ENCODE peak calls at places on chromosomes 11 and 22, in six cellular contexts. Z is body of pancreas, Y is suprapubic skin, M is stomach, D is ovary, U is IMR-90. W is an unnamed sample.

GRCh38 chr22:17172172-17172833 is 13.2 kb upstream of the HDHD5 start:
- DNase-seq in Z (peak), D (no peak), Y (no peak), U (no peak), M (no peak), W (peak)

GRCh38 chr11:124756753-124757227 is 4.7 kb upstream of the VSIG2 start:
- DNase-seq in U (no peak), M (no peak), D (no peak), Y (no peak), Z (no peak), W (no peak)

GRCh38 chr11:72234514-72234830 is 9.5 kb downstream of the PHOX2A start:
- DNase-seq in Z (no peak), U (no peak), Y (peak), M (no peak), D (no peak), W (no peak)

GRCh38 chr11:45683285-45684058 is 18.1 kb upstream of the CHST1 start:
- DNase-seq in Z (no peak), D (no peak), M (no peak), Y (peak), U (no peak), W (no peak)

GRCh38 chr11:34953955-34954354 is 37.5 kb downstream of the PDHX start:
- DNase-seq in M (no peak), D (no peak), U (peak), Z (no peak), Y (no peak), W (no peak)

GRCh38 chr11:69055598-69056516 is 7.1 kb downstream of the TPCN2 start:
- DNase-seq in M (peak), Z (no peak), Y (no peak), U (no peak), D (no peak), W (no peak)

GRCh38 chr11:61290905-61291690 is 4.0 kb downstream of the VWCE start:
- DNase-seq in U (no peak), Y (no peak), Z (no peak), M (no peak), D (no peak), W (no peak)

GRCh38 chr11:115313224-115313838 is 190.9 kb downstream of the CADM1 start:
- DNase-seq in U (no peak), D (no peak), Z (no peak), Y (no peak), M (no peak), W (no peak)

GRCh38 chr22:39242809-39243442 is 1.9 kb downstream of the PDGFB start:
- DNase-seq in D (no peak), M (peak), Y (no peak), U (no peak), Z (peak), W (no peak)

GRCh38 chr11:66466225-66467033 is at the start of gene PELI3:
- DNase-seq in U (peak), Z (peak), Y (peak), M (peak), D (peak), W (peak)

GRCh38 chr11:66467756-66468155 is 1.1 kb downstream of the PELI3 start:
- DNase-seq in M (peak), D (no peak), U (no peak), Y (no peak), Z (peak), W (peak)

GRCh38 chr11:66467034-66467659 is 442 bp downstream of the PELI3 start:
- DNase-seq in Z (peak), U (peak), M (peak), Y (no peak), D (peak), W (peak)

GRCh38 chr11:66464916-66465315 is 1.8 kb upstream of the PELI3 start:
- DNase-seq in D (no peak), M (no peak), U (no peak), Z (no peak), Y (no peak), W (no peak)

DNA sequence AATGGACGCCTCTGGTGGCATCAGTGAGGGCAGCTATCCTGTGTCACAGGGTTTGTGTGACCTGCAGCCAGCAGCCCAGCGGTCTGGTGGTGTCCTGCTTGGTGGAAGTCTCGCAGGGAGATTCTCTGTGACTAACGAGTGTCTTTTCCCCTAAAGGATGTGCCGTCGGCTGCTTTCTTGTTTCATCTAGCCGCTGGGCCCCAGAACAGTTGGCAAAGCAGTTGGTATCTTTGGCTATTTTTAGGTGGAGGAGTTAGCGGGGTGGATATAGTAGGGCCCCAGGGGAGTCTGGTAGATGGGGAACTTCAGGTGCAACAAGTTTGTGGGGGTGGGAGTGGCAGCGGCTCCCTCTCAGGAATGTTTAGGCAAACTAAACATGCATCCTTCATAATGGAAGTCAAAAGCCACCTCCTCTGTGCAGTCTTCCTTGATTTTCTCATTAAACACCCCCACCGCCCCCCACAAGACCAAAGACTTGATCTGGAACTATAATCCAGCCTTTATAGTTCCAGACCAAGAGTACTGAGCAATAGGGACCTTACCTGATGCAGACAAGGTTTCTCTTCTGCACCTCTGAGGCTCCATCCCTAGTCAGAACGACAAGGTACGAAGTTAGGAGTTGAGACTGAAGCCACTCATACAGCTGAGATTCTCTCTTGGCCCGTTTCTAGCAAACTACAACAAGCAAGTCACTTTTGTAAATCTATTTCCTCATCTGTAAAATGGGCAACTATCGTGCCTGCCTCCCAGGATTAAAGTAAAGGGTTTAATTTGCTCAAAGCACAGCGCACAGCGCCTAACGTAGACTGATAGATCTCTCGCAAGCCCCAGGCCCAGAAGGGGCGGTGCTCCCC is 1.1 kb upstream of the PELI3 start:
- DNase-seq in M (no peak), U (no peak), D (no peak), Z (no peak), Y (no peak), W (no peak)
- H3K4me3 ChIP-seq in M (peak), U (peak), D (peak), Z (no peak), Y (peak), W (no peak)

GRCh38 chr22:29268511-29269229 is 602 bp downstream of the EWSR1 start:
- DNase-seq in Y (peak), U (peak), D (peak), M (peak), Z (peak), W (peak)
- TF ChIP-seq POLR2A in Y (no peak), U (no peak), D (no peak), M (no peak), Z (no peak), W (no peak)

GRCh38 chr22:41561335-41561734 is 525 bp downstream of the CSDC2 start:
- DNase-seq in U (no peak), Z (peak), Y (no peak), D (peak), M (no peak), W (peak)

GRCh38 chr22:41563051-41563711 is 2.4 kb downstream of the CSDC2 start:
- DNase-seq in D (peak), Y (no peak), U (peak), M (no peak), Z (no peak), W (peak)

GRCh38 chr22:41564563-41564962 is 3.8 kb downstream of the CSDC2 start:
- DNase-seq in M (no peak), Y (no peak), U (peak), D (no peak), Z (no peak), W (peak)

GRCh38 chr22:41561788-41562187 is 978 bp downstream of the CSDC2 start:
- DNase-seq in D (no peak), Z (peak), Y (no peak), M (no peak), U (no peak), W (peak)

DNA sequence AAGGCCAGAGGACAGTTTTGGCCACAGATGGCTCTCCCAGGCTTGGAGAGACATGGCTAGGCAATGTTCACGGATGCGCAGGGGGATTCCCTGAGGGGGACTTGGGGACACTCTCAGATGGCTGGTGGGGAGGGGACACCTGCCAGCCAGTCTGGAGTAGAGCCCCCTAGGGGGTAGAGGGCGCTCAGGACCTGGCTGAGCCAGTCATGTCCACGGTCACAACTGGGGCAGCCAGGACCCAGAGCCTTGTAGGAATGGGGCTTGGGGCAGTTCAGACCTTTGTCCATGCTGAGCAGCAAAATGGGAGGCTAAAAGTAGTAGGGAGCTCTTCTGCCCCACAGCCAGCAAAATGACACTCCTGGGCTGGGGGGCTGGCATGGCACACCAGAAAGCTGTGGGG is 1.7 kb downstream of the CSDC2 start:
- DNase-seq in Z (no peak), D (no peak), M (no peak), Y (no peak), U (no peak), W (no peak)
- H3K27ac ChIP-seq in Z (no peak), D (peak), M (no peak), Y (peak), U (peak), W (peak)

DNA sequence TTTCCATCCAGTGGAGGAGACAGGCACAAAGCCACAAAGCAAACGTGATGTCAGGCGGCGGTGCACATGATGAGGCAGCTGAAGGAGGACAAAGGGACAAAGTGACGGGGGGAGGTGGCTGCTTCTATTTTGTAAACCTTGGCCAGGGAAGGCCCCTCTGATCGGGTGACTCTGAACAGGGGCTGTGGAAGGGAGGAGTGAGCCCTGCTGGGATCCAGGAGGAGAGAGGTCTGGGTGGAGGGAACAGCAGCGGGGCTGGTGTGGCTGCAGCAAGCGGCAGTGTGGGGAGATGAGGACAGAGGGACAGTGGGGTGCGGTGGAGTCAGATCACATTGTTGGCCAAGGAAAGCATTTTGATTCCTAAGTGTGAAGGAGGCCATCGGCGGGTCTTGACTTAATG is 36.7 kb downstream of the SHISAL1 start:
- DNase-seq in U (no peak), Y (no peak), D (no peak), Z (no peak), M (no peak), W (no peak)
- H3K4me3 ChIP-seq in U (no peak), Y (no peak), D (no peak), Z (no peak), M (no peak), W (no peak)

W was measured in adrenal gland.